ENCODE peak calls at places on chromosomes 11 and 22, in five cellular contexts. K is cardiac muscle cell, J is stomach, B is hepatocyte, X is testis. C is an unnamed sample.

GRCh38 chr11:14905104-14906033 is 13.3 kb upstream of the CYP2R1 start:
- DNase-seq in J (peak; percentile 43), K (peak; percentile 63), X (peak; percentile 88), B (peak; percentile 58), C (peak; percentile 84)

GRCh38 chr22:27377501-27377900 is 424.1 kb downstream of the MN1 start:
- DNase-seq in X (no peak), J (peak; percentile 41), K (no peak), B (no peak), C (no peak)

GRCh38 chr11:104846216-104846615 is 52.0 kb downstream of the CASP12 start:
- DNase-seq in B (no peak), J (no peak), K (no peak), X (no peak), C (no peak)

GRCh38 chr11:94171693-94172440 is 43.2 kb downstream of the PANX1 start:
- DNase-seq in X (peak; percentile 50), J (peak; percentile 52), B (peak; percentile 56), K (peak; percentile 65), C (no peak)

GRCh38 chr11:8390851-8391612 is 127.4 kb upstream of the LMO1 start:
- DNase-seq in J (no peak), X (no peak), B (peak; percentile 1), K (no peak), C (no peak)

GRCh38 chr22:17108256-17109112 is 12.7 kb downstream of the TMEM121B start:
- DNase-seq in X (no peak), K (no peak), J (no peak), B (no peak), C (no peak)

GRCh38 chr11:115430345-115430744 is 73.9 kb downstream of the CADM1 start:
- DNase-seq in X (no peak), J (no peak), B (no peak), K (no peak), C (no peak)

GRCh38 chr11:100827934-100828661 is 141.0 kb downstream of the ARHGAP42 start:
- DNase-seq in B (peak; percentile 68), K (peak; percentile 46), X (no peak), J (no peak), C (peak; percentile 11)

GRCh38 chr11:32527776-32528175 is 55.9 kb upstream of the EIF3M start:
- DNase-seq in K (no peak), B (no peak), J (no peak), X (no peak), C (no peak)

GRCh38 chr22:17007852-17008731 is at the start of gene GAB4:
- DNase-seq in J (no peak), X (peak; percentile 35), B (no peak), K (no peak), C (no peak)

GRCh38 chr22:39666495-39666894 is 95.9 kb downstream of the CACNA1I start:
- DNase-seq in K (no peak), B (no peak), X (no peak), J (no peak), C (no peak)

GRCh38 chr22:40434101-40434500 is 63.7 kb downstream of the SGSM3 start:
- DNase-seq in B (no peak), J (no peak), X (no peak), K (no peak), C (no peak)

GRCh38 chr22:17429516-17429915 is 60.3 kb downstream of the CECR2 start:
- DNase-seq in K (peak; percentile 38), J (no peak), B (no peak), X (no peak), C (no peak)

GRCh38 chr11:65849366-65849765 is 8.6 kb downstream of the CFL1 start:
- DNase-seq in X (no peak), B (peak; percentile 15), K (no peak), J (no peak), C (no peak)

GRCh38 chr11:33543823-33544222 is 156.8 kb downstream of the C11orf91 start:
- DNase-seq in K (no peak), B (no peak), J (no peak), X (no peak), C (no peak)

GRCh38 chr11:2819316-2819715 is 66.3 kb downstream of the CDKN1C start:
- DNase-seq in B (no peak), K (no peak), X (no peak), J (no peak), C (no peak)

GRCh38 chr22:42648368-42649260 is 578 bp downstream of the CYB5R3 start:
- DNase-seq in X (peak; percentile 44), J (peak; percentile 79), B (peak; percentile 79), K (peak; percentile 45), C (peak; percentile 64)

GRCh38 chr22:22408731-22409696 is 99.5 kb downstream of the ZNF280B start:
- DNase-seq in B (peak; percentile 63), K (peak; percentile 27), X (peak; percentile 69), J (no peak), C (peak; percentile 19)

DNA sequence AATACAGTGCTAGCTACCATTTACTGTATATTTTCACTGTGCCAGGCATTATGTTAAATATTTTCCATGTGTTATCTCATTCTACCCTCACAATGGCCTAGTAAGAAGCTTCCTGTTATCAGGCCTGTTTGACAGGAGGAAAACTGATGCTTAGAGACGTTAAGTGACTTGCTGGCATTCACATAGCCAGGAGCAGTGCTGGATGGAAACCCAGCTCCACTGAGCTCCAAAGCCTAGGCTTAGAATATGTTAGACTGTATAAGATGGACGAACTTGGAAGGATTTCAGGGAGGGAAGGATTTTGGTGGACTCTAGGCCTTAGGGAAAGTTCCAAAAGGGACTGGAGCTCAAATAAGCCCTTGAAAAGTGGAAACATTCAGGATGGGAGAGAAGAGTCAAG is 2.1 kb downstream of the CD44 start:
- DNase-seq in X (no peak), J (no peak), B (no peak), K (no peak), C (no peak)
- H3K4me3 ChIP-seq in X (no peak overlapping the region), J (peak overlapping the region; percentile 79), B (no peak overlapping the region), K (no peak overlapping the region), C (peak overlapping the region; percentile 84)

DNA sequence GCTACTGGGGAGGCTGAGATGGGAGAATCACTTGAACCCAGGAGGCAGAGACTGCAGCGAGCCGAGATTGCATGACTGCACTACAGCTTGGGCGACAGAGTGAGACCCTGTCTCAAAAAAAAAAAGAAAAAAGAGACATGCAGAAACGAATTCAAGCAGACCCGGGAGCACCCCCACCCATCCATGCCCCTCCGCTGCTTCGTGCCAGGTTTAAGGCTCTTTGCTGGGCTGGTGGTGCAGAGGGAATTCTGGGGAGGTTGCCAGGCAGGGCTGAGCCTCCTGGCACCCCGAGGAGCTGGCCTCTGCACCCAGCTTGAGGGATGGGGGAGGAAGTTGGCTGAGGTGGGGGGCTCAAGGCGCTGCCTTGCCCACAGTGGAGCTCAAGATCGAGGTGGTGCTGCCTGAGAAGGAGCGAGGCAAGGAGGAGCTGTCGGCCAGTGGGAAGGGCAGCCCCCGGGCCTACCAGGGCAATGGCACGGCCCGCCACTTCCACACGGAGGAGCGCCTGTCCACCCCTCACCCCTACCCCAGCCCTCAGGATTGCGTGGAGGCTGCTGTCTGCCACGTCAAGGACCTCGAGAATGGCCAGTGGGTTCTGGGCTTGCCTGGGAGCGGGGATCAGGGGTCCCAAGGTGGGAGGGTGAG is 6.0 kb downstream of the AIFM3 start:
- DNase-seq in K (no peak), X (no peak), B (no peak), J (no peak), C (no peak)
- H3K27me3 ChIP-seq in K (peaks cover 3% of the 10 kb centered on the region), X (no peaks in the 10 kb centered on the region), B (no peaks in the 10 kb centered on the region), J (no peaks in the 10 kb centered on the region), C (no peaks in the 10 kb centered on the region)

GRCh38 chr22:28984482-28985158 is 77.0 kb downstream of the C22orf31 start:
- DNase-seq in J (no peak), K (peak; percentile 10), B (no peak), X (no peak), C (no peak)

GRCh38 chr22:28983788-28984441 is 77.7 kb downstream of the C22orf31 start:
- DNase-seq in K (peak; percentile 38), B (no peak), J (no peak), X (no peak), C (no peak)

GRCh38 chr22:28983190-28983589 is 78.4 kb downstream of the C22orf31 start:
- DNase-seq in J (no peak), B (no peak), X (no peak), K (no peak), C (no peak)

GRCh38 chr22:28980326-28980725 is 81.3 kb downstream of the C22orf31 start:
- DNase-seq in J (no peak), K (peak; percentile 36), B (no peak), X (no peak), C (no peak)

GRCh38 chr22:28981818-28982499 is 79.7 kb downstream of the C22orf31 start:
- DNase-seq in K (no peak), J (no peak), B (no peak), X (no peak), C (no peak)
- TF ChIP-seq CTCF in K (no peak), J (no peak), B (no peak), X (no peak), C (no peak)

GRCh38 chr11:44321059-44321458 is 11.1 kb upstream of the ALX4 start:
- DNase-seq in K (no peak), J (no peak), X (no peak), B (no peak), C (no peak)

GRCh38 chr11:44319552-44320288 is 9.8 kb upstream of the ALX4 start:
- DNase-seq in K (no peak), X (no peak), J (no peak), B (no peak), C (no peak)

GRCh38 chr11:44320289-44320973 is 10.5 kb upstream of the ALX4 start:
- DNase-seq in B (no peak), J (no peak), X (no peak), K (no peak), C (no peak)

GRCh38 chr11:44318369-44318768 is 8.4 kb upstream of the ALX4 start:
- DNase-seq in K (no peak), J (no peak), B (no peak), X (no peak), C (no peak)

GRCh38 chr11:44319170-44319551 is 9.2 kb upstream of the ALX4 start:
- DNase-seq in K (no peak), J (no peak), B (no peak), X (no peak), C (no peak)
- H3K4me3 ChIP-seq in K (peak overlapping the region; percentile 18), J (no peak overlapping the region), B (no peak overlapping the region), X (no peak overlapping the region), C (no peak overlapping the region)

GRCh38 chr11:116535954-116536353 is 236.8 kb downstream of the BUD13 start:
- DNase-seq in J (peak; percentile 0), K (no peak), X (no peak), B (no peak), C (no peak)

GRCh38 chr11:116535120-116535519 is 237.7 kb downstream of the BUD13 start:
- DNase-seq in X (no peak), K (no peak), J (peak; percentile 17), B (no peak), C (no peak)

GRCh38 chr11:116537121-116537520 is 235.7 kb downstream of the BUD13 start:
- DNase-seq in B (no peak), J (peak; percentile 14), X (no peak), K (no peak), C (no peak)

GRCh38 chr11:116537736-116538135 is 235.1 kb downstream of the BUD13 start:
- DNase-seq in K (no peak), X (no peak), J (no peak), B (no peak), C (no peak)

DNA sequence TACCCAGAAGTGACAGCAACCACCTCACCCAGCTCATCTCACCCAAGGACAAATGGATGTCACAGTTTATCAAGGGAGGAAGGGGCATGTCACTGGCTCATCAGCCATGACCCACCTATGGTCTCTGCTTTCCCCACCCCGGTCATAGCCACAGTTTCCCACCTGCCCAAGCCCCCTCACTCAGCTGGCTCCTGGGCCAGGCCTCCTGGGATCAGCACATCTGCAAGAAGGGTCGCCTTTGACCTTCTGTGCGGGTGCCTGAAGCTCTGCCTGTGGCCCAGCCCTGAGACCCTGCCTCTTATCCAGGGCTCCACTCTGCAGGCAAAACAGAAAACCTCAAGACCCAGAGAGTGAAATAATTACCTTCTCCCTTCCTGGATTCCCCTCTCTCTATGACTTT is 236.4 kb downstream of the BUD13 start:
- DNase-seq in J (peak; percentile 15), B (no peak), X (no peak), K (no peak), C (no peak)
- H3K27me3 ChIP-seq in J (no peaks in the 10 kb centered on the region), B (peaks cover 54% of the 10 kb centered on the region), X (no peaks in the 10 kb centered on the region), K (no peaks in the 10 kb centered on the region), C (no peaks in the 10 kb centered on the region)

C was measured in GM06990.